ENCODE peak calls at places on chromosomes 5 and 9, in nine cellular contexts. I, F, G, W, S, V, K, Z and R are unnamed samples.

GRCh38 chr5:106172681-106173532 is 1497.8 kb downstream of the EFNA5 start:
- ATAC-seq in I (no peak), F (no peak), W (no peak), G (no peak), V (no peak), Z (no peak), S (no peak), K (no peak), R (no peak)

GRCh38 chr5:142803428-142804111 is 33.4 kb downstream of the ARHGAP26 start:
- ATAC-seq in V (no peak), I (peak; percentile 53), S (peak; percentile 84), F (no peak), K (no peak), G (peak; percentile 79), W (no peak), Z (peak; percentile 25), R (no peak)

GRCh38 chr9:136316896-136317676 is 10.3 kb upstream of the GPSM1 start:
- ATAC-seq in S (no peak), G (no peak), F (peak; percentile 28), K (no peak), Z (peak; percentile 20), I (no peak), V (no peak), W (no peak), R (no peak)

GRCh38 chr5:122415030-122415429 is 103.0 kb downstream of the SNCAIP start:
- ATAC-seq in I (no peak), S (no peak), K (no peak), Z (no peak), F (no peak), V (no peak), W (no peak), G (no peak), R (no peak)

GRCh38 chr5:75356719-75357118 is 19.7 kb downstream of the HMGCR start:
- ATAC-seq in K (no peak), S (no peak), I (no peak), W (no peak), Z (no peak), G (no peak), F (no peak), V (no peak), R (no peak)

GRCh38 chr9:121599872-121600585 is 51.4 kb upstream of the DAB2IP start:
- ATAC-seq in G (no peak), V (no peak), Z (peak; percentile 64), W (no peak), S (peak; percentile 62), K (no peak), F (no peak), I (no peak), R (no peak)

GRCh38 chr5:6220346-6221088 is 157.8 kb downstream of the MED10 start:
- ATAC-seq in W (no peak), F (no peak), I (no peak), K (no peak), V (no peak), S (no peak), G (no peak), Z (peak; percentile 42), R (no peak)

GRCh38 chr9:16535555-16535954 is 334.9 kb downstream of the BNC2 start:
- ATAC-seq in S (no peak), W (no peak), F (no peak), V (no peak), I (peak; percentile 23), G (no peak), Z (no peak), K (no peak), R (no peak)

GRCh38 chr9:99515087-99515486 is 293.0 kb downstream of the SEC61B start:
- ATAC-seq in K (peak; percentile 49), F (no peak), I (no peak), V (no peak), G (peak; percentile 90), S (no peak), Z (no peak), W (no peak), R (no peak)

GRCh38 chr5:149227168-149227826 is 44.4 kb upstream of the AFAP1L1 start:
- ATAC-seq in W (no peak), K (no peak), F (peak; percentile 46), G (no peak), Z (no peak), V (no peak), I (peak; percentile 37), S (no peak), R (peak; percentile 59)